ENCODE peak calls at places on chromosome 15, in four cellular contexts. Y is K562, N is GM12878, M is HepG2. T is an unnamed sample.

GRCh38 chr15:51621917-51622268 is 678 bp downstream of the DMXL2 start:
- DNase-seq in Y (peak), M (peak), N (no peak), T (peak)

GRCh38 chr15:29822685-29823459 is 604 bp upstream of the TJP1 start:
- DNase-seq in Y (no peak), M (peak), N (no peak), T (peak)

GRCh38 chr15:31811641-31812040 is 218.7 kb upstream of the CHRNA7 start:
- DNase-seq in M (no peak), Y (no peak), N (no peak), T (no peak)

GRCh38 chr15:78492841-78493240 is 14.5 kb upstream of the HYKK start:
- DNase-seq in N (no peak), M (no peak), Y (no peak), T (no peak)

GRCh38 chr15:101368868-101369642 is 74.0 kb upstream of the SNRPA1 start:
- DNase-seq in Y (no peak), N (no peak), M (no peak), T (no peak)

GRCh38 chr15:98888839-98889479 is 118.6 kb downstream of the PGPEP1L start:
- DNase-seq in Y (no peak), N (no peak), M (no peak), T (no peak)

GRCh38 chr15:43463542-43463941 is 29.4 kb downstream of the TP53BP1 start:
- DNase-seq in Y (no peak), N (no peak), M (no peak), T (no peak)

GRCh38 chr15:43151688-43152087 is 18.3 kb downstream of the TMEM62 start:
- DNase-seq in M (no peak), N (no peak), Y (no peak), T (no peak)

GRCh38 chr15:37907136-37907535 is 27.3 kb upstream of the TMCO5A start:
- DNase-seq in N (no peak), Y (no peak), M (no peak), T (peak)

GRCh38 chr15:92928351-92928750 is 28.2 kb downstream of the CHD2 start:
- DNase-seq in Y (no peak), M (no peak), N (no peak), T (no peak)

GRCh38 chr15:68228971-68229385 is 550 bp downstream of the CLN6 start:
- DNase-seq in M (no peak), N (no peak), Y (no peak), T (no peak)

GRCh38 chr15:47194718-47195117 is 522.6 kb upstream of the SEMA6D start:
- DNase-seq in M (peak), Y (no peak), N (no peak), T (no peak)

GRCh38 chr15:55535436-55535835 is 27.4 kb upstream of the DNAAF4 start:
- DNase-seq in M (no peak), N (no peak), Y (no peak), T (no peak)

GRCh38 chr15:98397411-98397810 is 250.9 kb upstream of the IGF1R start:
- DNase-seq in M (no peak), Y (no peak), N (no peak), T (no peak)

GRCh38 chr15:42549052-42549491 is 434 bp downstream of the HAUS2 start:
- DNase-seq in M (peak), Y (no peak), N (no peak), T (no peak)

GRCh38 chr15:63327648-63328421 is 50.4 kb downstream of the APH1B start:
- DNase-seq in M (no peak), Y (no peak), N (no peak), T (no peak)

GRCh38 chr15:80588801-80589200 is 106.3 kb upstream of the ABHD17C start:
- DNase-seq in M (peak), N (no peak), Y (no peak), T (no peak)

GRCh38 chr15:26392956-26393355 is 379.9 kb downstream of the GABRB3 start:
- DNase-seq in N (no peak), Y (no peak), M (no peak), T (no peak)

GRCh38 chr15:91861223-91861622 is 7.7 kb downstream of the SLCO3A1 start:
- DNase-seq in N (no peak), M (no peak), Y (no peak), T (no peak)

GRCh38 chr15:51448592-51449494 is 107.4 kb downstream of the GLDN start:
- DNase-seq in Y (no peak), N (no peak), M (no peak), T (no peak)

GRCh38 chr15:34367128-34368081 is at the start of gene LPCAT4:
- DNase-seq in N (peak), Y (peak), M (peak), T (peak)
- TF ChIP-seq POLR2A in N (peak), Y (peak), M (peak), T (peak)

DNA sequence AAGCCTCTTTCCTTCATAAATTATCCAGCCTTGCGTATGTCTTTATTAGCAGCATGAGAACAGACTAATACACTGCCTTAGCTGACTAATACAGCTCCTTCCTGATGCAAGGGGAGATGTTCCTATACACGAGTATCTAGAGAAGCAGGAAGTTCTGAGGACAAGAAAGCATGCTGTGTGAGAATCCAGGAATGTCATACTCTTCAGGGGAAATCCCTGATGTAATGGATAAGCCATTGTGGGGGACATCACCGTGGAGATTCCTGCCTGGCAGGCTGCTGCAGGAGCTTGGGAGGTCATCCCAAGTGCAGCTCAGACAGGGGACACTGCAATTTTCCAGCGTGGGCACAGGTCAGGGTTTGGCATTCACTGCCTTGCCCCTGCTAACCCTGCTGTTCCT is 476.9 kb downstream of the NR2F2 start:
- DNase-seq in Y (no peak), M (no peak), N (no peak), T (no peak)
- TF ChIP-seq ZBTB33 in Y (no peak), M (no peak), N (no peak), T (no peak)

DNA sequence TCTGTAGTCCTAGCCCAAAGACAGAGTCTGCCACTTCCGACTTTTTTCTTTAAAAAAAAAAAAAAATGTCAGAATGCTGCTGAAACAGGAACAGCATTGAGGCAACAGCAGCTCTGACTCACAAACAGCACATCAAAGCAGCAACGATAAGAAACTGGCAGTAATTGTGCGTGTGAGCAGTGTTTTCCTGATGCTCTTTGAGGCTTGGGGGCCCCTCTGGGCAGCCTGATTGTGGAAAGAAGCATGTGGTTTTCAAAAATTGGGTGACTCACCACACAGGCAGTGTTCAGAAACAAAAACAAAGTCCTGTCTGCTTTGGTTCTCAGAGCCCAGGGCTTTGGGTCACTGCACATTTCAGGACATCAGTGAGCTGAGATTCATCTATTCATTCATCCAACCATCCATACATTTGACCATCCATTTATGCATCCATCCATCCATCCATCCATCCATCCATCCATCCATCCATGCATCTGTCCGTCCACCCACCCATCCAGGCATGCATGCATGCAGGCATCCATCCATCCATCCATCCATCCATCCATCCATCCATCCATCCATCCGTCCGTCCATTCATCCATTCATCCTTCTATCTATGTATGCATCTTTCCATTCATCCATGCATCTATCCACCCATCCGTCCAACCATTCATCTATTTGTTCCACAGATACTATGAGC is 308.4 kb downstream of the RPLP1 start:
- DNase-seq in M (peak), Y (no peak), N (peak), T (peak)
- TF ChIP-seq POLR2A in M (no peak), Y (no peak), N (no peak), T (no peak)

GRCh38 chr15:90106522-90107117 is 4.4 kb upstream of the IDH2 start:
- DNase-seq in N (no peak), M (no peak), Y (no peak), T (no peak)
- TF ChIP-seq ZBTB33 in N (no peak), M (no peak), Y (no peak), T (no peak)

DNA sequence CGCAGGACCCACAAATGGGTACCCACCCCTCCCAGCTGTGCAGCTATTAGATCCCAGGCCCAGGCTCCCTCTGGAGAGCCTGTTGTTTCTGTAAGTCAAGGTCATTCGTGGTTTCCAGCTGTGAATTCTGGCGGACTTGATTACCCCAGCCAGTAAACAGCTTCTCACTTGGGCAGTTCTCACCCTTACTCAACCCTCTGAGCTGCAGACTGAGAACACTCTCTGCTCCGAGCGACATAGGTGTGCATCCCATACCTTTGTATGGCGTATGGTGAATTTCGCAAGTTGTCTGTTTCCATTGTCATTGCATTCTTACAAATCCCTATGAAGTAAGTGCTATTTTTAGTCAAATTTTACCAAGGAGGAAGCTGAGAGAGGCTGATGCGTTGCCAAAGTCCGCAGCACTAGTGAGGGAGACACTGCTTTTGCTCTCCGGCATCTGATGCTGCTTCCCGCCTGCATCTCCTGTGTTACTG is 11.3 kb downstream of the ALPK3 start:
- DNase-seq in Y (no peak), M (no peak), N (no peak), T (no peak)
- TF ChIP-seq POLR2A in Y (no peak), M (no peak), N (no peak), T (no peak)

GRCh38 chr15:65382921-65383320 is 5.1 kb upstream of the IGDCC3 start:
- DNase-seq in N (no peak), M (no peak), Y (no peak), T (no peak)
- TF ChIP-seq ZBTB33 in N (no peak), M (peak), Y (no peak), T (no peak)

GRCh38 chr15:77420610-77421369 is at the start of gene HMG20A:
- DNase-seq in N (peak), M (peak), Y (peak), T (peak)

GRCh38 chr15:77419050-77419835 is 661 bp downstream of the PEAK1 start:
- DNase-seq in Y (peak), M (no peak), N (no peak), T (no peak)

GRCh38 chr15:77418341-77419049 is 1.4 kb downstream of the PEAK1 start:
- DNase-seq in M (no peak), Y (no peak), N (no peak), T (no peak)

GRCh38 chr15:77421370-77421700 is 647 bp downstream of the HMG20A start:
- DNase-seq in N (no peak), M (peak), Y (no peak), T (no peak)

DNA sequence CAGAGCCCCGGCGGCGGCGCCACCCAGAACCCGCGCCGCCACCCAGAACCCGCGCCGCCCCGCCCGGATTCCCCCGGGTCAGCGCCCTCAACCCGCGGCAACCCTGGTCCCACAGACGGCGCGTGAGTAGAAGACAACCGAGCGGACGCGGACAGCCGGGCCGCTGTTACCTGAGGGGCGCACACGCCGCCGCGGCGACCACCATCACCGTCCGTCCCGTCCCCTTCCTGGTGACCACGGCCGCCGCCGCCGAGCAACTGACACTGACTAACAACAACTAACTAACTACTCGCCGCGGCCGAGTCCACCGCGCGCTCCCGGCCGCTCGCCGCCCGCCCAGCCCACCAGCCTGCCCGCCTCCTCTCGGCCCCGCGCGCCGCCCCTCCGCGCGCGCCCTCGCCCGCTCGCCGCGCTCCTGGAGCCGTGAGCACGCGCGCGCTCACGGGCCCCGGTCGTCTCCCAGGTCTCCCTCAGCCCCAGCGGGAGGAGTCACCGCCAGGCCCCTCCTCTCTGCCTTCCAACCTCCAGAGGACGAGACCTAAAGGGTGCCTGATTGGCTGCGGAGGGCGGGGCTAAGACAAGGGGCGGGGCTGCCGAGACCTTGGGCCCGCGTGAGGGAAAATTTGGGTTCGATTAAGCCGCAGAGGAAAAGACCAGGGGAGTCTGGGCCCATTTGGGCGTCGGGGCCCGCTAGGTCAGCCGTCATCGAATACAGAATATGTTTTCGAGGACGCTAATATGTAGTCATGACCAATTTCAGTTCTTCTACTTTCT is at the start of gene PEAK1:
- DNase-seq in N (peak), Y (peak), M (peak), T (peak)
- TF ChIP-seq POLR2A in N (peak), Y (peak), M (peak), T (peak)

GRCh38 chr15:71937650-71938311 is 127.4 kb downstream of the NR2E3 start:
- DNase-seq in N (peak), M (no peak), Y (no peak), T (no peak)
- TF ChIP-seq ZBTB33 in N (no peak), M (no peak), Y (no peak), T (no peak)